ENCODE peak calls at places on chromosomes 11 and 22, in five cellular contexts. I, W, X, O and Y are unnamed samples.

GRCh38 chr11:32172771-32173170 is 81.9 kb downstream of the RCN1 start:
- DNase-seq in O (no peak), I (no peak), X (no peak), W (peak; percentile 24), Y (no peak)

GRCh38 chr11:44607324-44607962 is 42.0 kb downstream of the CD82 start:
- DNase-seq in O (no peak), X (no peak), I (no peak), W (peak; percentile 60), Y (no peak)

GRCh38 chr11:72229336-72229924 is 4.9 kb downstream of the INPPL1 start:
- DNase-seq in W (no peak), X (no peak), I (no peak), O (no peak), Y (no peak)

GRCh38 chr22:28237783-28238182 is 318.7 kb upstream of the PITPNB start:
- DNase-seq in I (no peak), O (no peak), X (no peak), W (no peak), Y (no peak)

GRCh38 chr11:61777234-61778090 is 14.9 kb downstream of the TMEM258 start:
- DNase-seq in I (no peak), X (peak; percentile 39), O (peak; percentile 47), W (no peak), Y (no peak)

GRCh38 chr22:16987822-16988221 is 20.2 kb downstream of the GAB4 start:
- DNase-seq in I (no peak), W (no peak), X (no peak), O (no peak), Y (no peak)

GRCh38 chr11:102240502-102240901 is 76.8 kb upstream of the BIRC3 start:
- DNase-seq in W (peak; percentile 27), X (no peak), O (no peak), I (peak; percentile 34), Y (peak; percentile 67)

GRCh38 chr11:57181678-57182305 is at the start of gene LRRC55:
- DNase-seq in O (no peak), I (no peak), W (no peak), X (no peak), Y (no peak)

GRCh38 chr22:37953062-37953436 is 352 bp downstream of the C22orf23 start:
- DNase-seq in O (no peak), W (no peak), I (no peak), X (no peak), Y (no peak)

GRCh38 chr11:85951428-85952107 is 96.4 kb downstream of the CCDC83 start:
- DNase-seq in I (no peak), W (no peak), X (no peak), O (no peak), Y (no peak)

GRCh38 chr11:78800756-78801155 is 226.1 kb upstream of the NARS2 start:
- DNase-seq in I (no peak), X (no peak), W (no peak), O (no peak), Y (no peak)

GRCh38 chr11:12275818-12276217 is 101.6 kb upstream of the PARVA start:
- DNase-seq in I (no peak), X (no peak), O (no peak), W (no peak), Y (no peak)

GRCh38 chr22:45553333-45554039 is 50.8 kb downstream of the FBLN1 start:
- DNase-seq in X (no peak), W (peak; percentile 87), O (no peak), I (peak; percentile 84), Y (peak; percentile 59)

GRCh38 chr11:1756791-1757771 is 6.6 kb downstream of the CTSD start:
- DNase-seq in O (no peak), X (no peak), I (no peak), W (no peak), Y (no peak)

GRCh38 chr11:12827929-12828812 is 153.9 kb downstream of the TEAD1 start:
- DNase-seq in W (peak; percentile 54), X (no peak), O (no peak), I (peak; percentile 33), Y (no peak)

GRCh38 chr11:62148271-62148980 is 24.6 kb downstream of the INCENP start:
- DNase-seq in X (no peak), W (no peak), I (no peak), O (no peak), Y (no peak)

GRCh38 chr11:13126430-13126829 is 117.3 kb downstream of the RASSF10 start:
- DNase-seq in W (peak; percentile 52), I (peak; percentile 73), X (no peak), O (no peak), Y (no peak)

GRCh38 chr22:19105867-19106802 is 16.1 kb downstream of the DGCR2 start:
- DNase-seq in X (no peak), W (no peak), I (no peak), O (no peak), Y (no peak)

GRCh38 chr22:46612904-46613605 is 7.1 kb upstream of the GRAMD4 start:
- DNase-seq in X (peak; percentile 24), I (no peak), O (peak; percentile 40), W (no peak), Y (no peak)

GRCh38 chr11:96264364-96264763 is 78.6 kb downstream of the MAML2 start:
- DNase-seq in I (no peak), W (no peak), X (no peak), O (no peak), Y (no peak)

GRCh38 chr11:72771507-72771906 is 19.3 kb upstream of the ARAP1 start:
- DNase-seq in X (no peak), O (no peak), W (peak; percentile 71), I (no peak), Y (no peak)

GRCh38 chr11:118341749-118342489 is 586 bp downstream of the CD3D start:
- DNase-seq in O (no peak), X (no peak), W (no peak), I (no peak), Y (no peak)